ENCODE peak calls at places on chromosomes 3 and 15, in five cellular contexts. Q is cardiac muscle cell, Z is right lobe of liver, P is dorsolateral prefrontal cortex, N is brain microvascular endothelial cell. D is an unnamed sample.

GRCh38 chr15:99076555-99077308 is 28.1 kb upstream of the SYNM start:
- DNase-seq in Q (peak), Z (peak), P (no peak), N (peak), D (peak)

GRCh38 chr3:197520311-197521276 is 35.2 kb downstream of the BDH1 start:
- DNase-seq in Q (peak), Z (peak), P (peak), N (peak), D (no peak)

GRCh38 chr3:14494279-14494972 is 45.7 kb downstream of the GRIP2 start:
- DNase-seq in Q (no peak), Z (no peak), P (no peak), N (no peak), D (no peak)

GRCh38 chr3:27521179-27521871 is 37.1 kb upstream of the SLC4A7 start:
- DNase-seq in Q (peak), Z (no peak), P (no peak), N (peak), D (no peak)

GRCh38 chr3:197792019-197792647 is 1.1 kb downstream of the LRCH3 start:
- DNase-seq in Q (no peak), Z (no peak), P (no peak), N (no peak), D (no peak)

GRCh38 chr3:172305974-172306373 is 142.3 kb downstream of the GHSR start:
- DNase-seq in Q (no peak), Z (no peak), P (no peak), N (no peak), D (no peak)

GRCh38 chr3:54963621-54964020 is 35.8 kb upstream of the LRTM1 start:
- DNase-seq in Q (no peak), Z (no peak), P (no peak), N (no peak), D (no peak)

GRCh38 chr3:56413911-56414310 is 54.4 kb downstream of the ERC2 start:
- DNase-seq in Q (peak), Z (no peak), P (no peak), N (no peak), D (no peak)

GRCh38 chr3:150309557-150309956 is 98.5 kb upstream of the TSC22D2 start:
- DNase-seq in Q (peak), Z (no peak), P (no peak), N (peak), D (no peak)

GRCh38 chr3:32292085-32292796 is 53.8 kb downstream of the CMTM8 start:
- DNase-seq in Q (no peak), Z (no peak), P (no peak), N (no peak), D (no peak)

GRCh38 chr3:64343692-64344440 is 118.6 kb upstream of the PRICKLE2 start:
- DNase-seq in Q (peak), Z (no peak), P (no peak), N (peak), D (no peak)

GRCh38 chr3:158094235-158094916 is 11.8 kb downstream of the SHOX2 start:
- DNase-seq in Q (no peak), Z (peak), P (no peak), N (no peak), D (peak)

GRCh38 chr3:182364723-182365650 is 428.3 kb upstream of the ATP11B start:
- DNase-seq in Q (no peak), Z (no peak), P (peak), N (no peak), D (no peak)

GRCh38 chr15:27670481-27670880 is 428.6 kb downstream of the OCA2 start:
- DNase-seq in Q (no peak), Z (no peak), P (no peak), N (no peak), D (no peak)

GRCh38 chr3:66083096-66083960 is 44.6 kb upstream of the MAGI1 start:
- DNase-seq in Q (no peak), Z (no peak), P (no peak), N (no peak), D (no peak)

GRCh38 chr3:152834354-152835310 is at the start of gene P2RY1:
- DNase-seq in Q (peak), Z (peak), P (peak), N (peak), D (peak)

GRCh38 chr15:76204916-76205460 is 106.3 kb downstream of the ETFA start:
- DNase-seq in Q (no peak), Z (peak), P (no peak), N (no peak), D (peak)

GRCh38 chr15:31222769-31223345 is 103.8 kb upstream of the KLF13 start:
- DNase-seq in Q (no peak), Z (no peak), P (no peak), N (no peak), D (peak)

GRCh38 chr3:15256861-15257341 is 50.9 kb downstream of the CAPN7 start:
- DNase-seq in Q (no peak), Z (no peak), P (no peak), N (no peak), D (no peak)

GRCh38 chr3:178767558-178767957 is 231.3 kb downstream of the KCNMB2 start:
- DNase-seq in Q (no peak), Z (no peak), P (no peak), N (no peak), D (no peak)

GRCh38 chr3:133837487-133838295 is 32.1 kb downstream of the SRPRB start:
- DNase-seq in Q (no peak), Z (peak), P (no peak), N (no peak), D (no peak)

GRCh38 chr15:91022832-91023129 is 387 bp upstream of the VPS33B start:
- DNase-seq in Q (no peak), Z (no peak), P (no peak), N (no peak), D (no peak)

GRCh38 chr3:47422743-47423142 is 41.9 kb downstream of the PTPN23 start:
- DNase-seq in Q (no peak), Z (no peak), P (no peak), N (no peak), D (no peak)

GRCh38 chr3:172846103-172846561 is 95.6 kb downstream of the ECT2 start:
- DNase-seq in Q (no peak), Z (no peak), P (no peak), N (no peak), D (no peak)

GRCh38 chr3:64398431-64398830 is 173.2 kb upstream of the PRICKLE2 start:
- DNase-seq in Q (peak), Z (no peak), P (no peak), N (no peak), D (no peak)

GRCh38 chr3:188788621-188789081 is 383.1 kb upstream of the TPRG1 start:
- DNase-seq in Q (peak), Z (no peak), P (no peak), N (peak), D (no peak)

GRCh38 chr3:52054689-52055511 is 1.5 kb downstream of the DUSP7 start:
- DNase-seq in Q (no peak), Z (no peak), P (no peak), N (no peak), D (no peak)

GRCh38 chr3:194095464-194095863 is 40.5 kb upstream of the HES1 start:
- DNase-seq in Q (no peak), Z (peak), P (no peak), N (no peak), D (peak)

GRCh38 chr3:172869356-172869755 is 118.8 kb downstream of the ECT2 start:
- DNase-seq in Q (peak), Z (no peak), P (no peak), N (no peak), D (no peak)

GRCh38 chr3:52533623-52534280 is at the start of gene NT5DC2:
- DNase-seq in Q (peak), Z (peak), P (no peak), N (peak), D (peak)

GRCh38 chr3:47601310-47601709 is 22.6 kb upstream of the CSPG5 start:
- DNase-seq in Q (no peak), Z (no peak), P (no peak), N (no peak), D (no peak)

GRCh38 chr3:72258366-72258765 is 473.4 kb upstream of the PROK2 start:
- DNase-seq in Q (no peak), Z (no peak), P (no peak), N (no peak), D (no peak)

DNA sequence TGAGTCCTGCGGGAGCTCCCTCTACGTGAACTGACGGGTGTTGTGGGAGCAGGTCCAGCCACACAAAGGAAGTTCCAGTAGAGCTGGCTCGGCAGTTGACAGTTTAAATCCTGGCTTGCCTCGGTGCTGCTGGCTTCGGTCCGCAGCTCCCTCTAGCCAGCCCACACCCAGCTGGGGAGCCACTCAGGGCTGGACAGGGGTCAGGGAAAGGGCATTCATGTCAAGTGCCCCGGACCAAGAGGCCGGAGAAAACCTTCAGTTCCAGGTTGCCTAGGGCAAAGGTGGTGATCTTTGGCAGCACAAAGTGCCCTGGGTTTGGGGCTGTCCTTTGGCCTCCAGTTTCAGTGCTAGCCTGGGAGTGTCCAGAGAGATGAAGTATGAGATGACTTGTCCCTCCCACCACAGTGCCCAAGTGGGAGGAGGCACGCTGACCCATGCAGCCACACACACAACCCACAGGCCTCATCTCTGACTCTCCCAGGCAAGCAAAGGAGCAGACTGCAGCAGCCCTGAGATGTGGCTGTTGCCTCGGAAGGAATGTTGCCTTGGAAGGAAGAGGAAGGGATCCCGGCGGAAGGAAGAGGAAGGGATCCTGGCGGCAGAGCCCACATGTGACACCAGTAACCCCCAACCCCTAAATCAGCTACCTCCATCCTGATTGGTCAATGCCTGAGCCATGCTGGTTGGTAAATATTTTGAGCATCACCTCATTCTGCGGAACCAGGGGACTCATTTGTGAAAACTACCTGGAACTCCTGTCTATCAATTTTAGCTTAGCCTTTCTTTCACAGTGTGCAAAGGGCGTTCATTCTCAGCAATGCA is 13.9 kb upstream of the ANPEP start:
- DNase-seq in Q (peak), Z (peak), P (no peak), N (peak), D (no peak)
- H3K27ac ChIP-seq in Q (peak), Z (peak), P (no peak), N (no peak), D (peak)

DNA sequence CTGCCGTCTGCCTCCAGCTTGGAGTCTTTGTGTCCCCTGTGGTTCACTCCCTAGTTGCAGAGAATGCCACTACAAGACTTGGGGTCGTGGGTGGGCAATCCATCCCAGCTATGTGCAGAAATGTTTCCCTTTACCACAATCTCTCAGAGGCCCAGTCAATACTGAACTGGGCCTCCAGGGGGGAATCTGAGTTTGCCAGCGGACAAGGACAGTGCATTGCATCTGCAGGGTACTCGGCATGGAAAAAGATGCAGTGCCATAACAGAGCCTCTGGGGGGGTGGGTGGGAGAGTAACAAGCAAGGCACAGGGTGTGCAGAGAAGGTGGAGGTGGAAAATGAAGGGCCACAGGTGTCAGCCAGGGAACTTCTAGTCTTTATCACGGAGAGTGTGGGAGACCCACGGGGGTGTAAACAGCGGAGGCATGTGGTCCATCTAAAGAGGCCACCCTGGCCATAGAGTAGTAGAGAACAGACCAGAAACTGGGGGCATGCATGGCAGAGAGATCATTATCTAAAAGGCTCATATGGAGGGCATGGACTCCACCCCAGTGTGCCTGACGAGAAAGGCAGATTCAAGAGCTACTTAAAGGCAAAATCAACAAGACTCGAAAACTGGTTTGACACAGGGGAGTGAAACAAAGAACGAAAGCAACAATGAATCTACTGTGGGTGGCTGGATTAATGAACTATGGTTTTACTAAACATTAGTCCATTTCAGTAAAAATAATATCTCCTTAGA is 182.4 kb downstream of the ANXA2 start:
- DNase-seq in Q (no peak), Z (no peak), P (no peak), N (no peak), D (no peak)
- TF ChIP-seq CTCF in Q (no peak), Z (no peak), P (no peak), N (no peak), D (no peak)

GRCh38 chr15:44490628-44491027 is 46.3 kb upstream of the EIF3J start:
- DNase-seq in Q (no peak), Z (no peak), P (no peak), N (no peak), D (no peak)

GRCh38 chr15:44492040-44492439 is 44.9 kb upstream of the EIF3J start:
- DNase-seq in Q (no peak), Z (no peak), P (no peak), N (no peak), D (no peak)

GRCh38 chr15:44485880-44486279 is 51.1 kb upstream of the EIF3J start:
- DNase-seq in Q (no peak), Z (no peak), P (no peak), N (no peak), D (no peak)

GRCh38 chr15:44492672-44493071 is 44.3 kb upstream of the EIF3J start:
- DNase-seq in Q (no peak), Z (no peak), P (no peak), N (no peak), D (no peak)

DNA sequence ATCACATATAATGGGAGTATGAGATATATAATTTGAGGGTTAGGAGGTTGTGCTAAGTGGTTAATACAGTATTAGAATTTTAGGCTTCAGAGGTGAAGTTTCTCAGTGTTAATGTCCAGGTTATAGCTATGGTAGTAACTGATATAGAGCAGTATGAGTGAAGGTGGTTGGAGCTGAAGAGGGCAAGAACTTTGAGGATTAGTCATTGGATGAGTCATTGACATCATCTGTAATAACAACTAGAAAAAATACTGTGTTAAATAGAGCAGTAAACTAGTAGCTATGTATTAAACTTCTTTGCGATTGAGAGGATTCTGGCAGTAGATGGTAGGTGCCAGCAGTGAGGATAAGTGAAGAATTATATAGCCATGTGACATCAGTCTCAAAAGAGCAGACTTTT is 47.5 kb upstream of the EIF3J start:
- DNase-seq in Q (peak), Z (no peak), P (no peak), N (peak), D (no peak)
- H3K27ac ChIP-seq in Q (no peak), Z (no peak), P (no peak), N (peak), D (no peak)

DNA sequence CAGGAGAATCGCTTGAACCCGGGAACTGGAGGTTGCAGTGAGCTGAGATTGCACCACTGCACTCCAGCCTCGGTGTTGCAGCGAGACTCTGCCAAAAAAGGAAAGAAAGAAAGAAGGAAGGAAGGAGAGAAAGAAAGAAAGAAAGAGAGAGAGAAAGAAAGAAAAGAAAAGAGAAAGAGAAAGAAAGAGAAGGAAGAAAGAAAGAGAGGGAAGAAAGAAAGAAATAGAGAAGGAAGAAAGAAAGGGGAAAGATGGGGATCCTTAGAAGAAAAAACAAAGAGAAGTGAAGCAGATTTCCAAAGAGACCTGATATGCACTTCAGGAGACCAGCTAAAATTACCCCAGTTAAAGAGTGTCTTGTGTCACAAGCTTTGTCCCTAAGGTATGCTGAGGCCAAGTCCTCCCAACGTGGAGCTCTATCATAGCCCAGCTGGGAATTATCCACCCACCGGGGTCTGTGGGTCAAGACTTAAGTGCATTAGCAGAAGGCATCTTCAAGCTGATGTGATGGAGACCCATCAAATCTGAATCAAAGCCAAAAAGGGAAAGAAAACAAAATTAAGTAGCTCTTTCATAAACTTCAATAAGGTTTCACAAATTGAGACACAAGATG is 17.9 kb upstream of the AKAP13 start:
- DNase-seq in Q (no peak), Z (no peak), P (no peak), N (no peak), D (no peak)
- TF ChIP-seq CTCF in Q (no peak), Z (no peak), P (no peak), N (no peak), D (no peak)

DNA sequence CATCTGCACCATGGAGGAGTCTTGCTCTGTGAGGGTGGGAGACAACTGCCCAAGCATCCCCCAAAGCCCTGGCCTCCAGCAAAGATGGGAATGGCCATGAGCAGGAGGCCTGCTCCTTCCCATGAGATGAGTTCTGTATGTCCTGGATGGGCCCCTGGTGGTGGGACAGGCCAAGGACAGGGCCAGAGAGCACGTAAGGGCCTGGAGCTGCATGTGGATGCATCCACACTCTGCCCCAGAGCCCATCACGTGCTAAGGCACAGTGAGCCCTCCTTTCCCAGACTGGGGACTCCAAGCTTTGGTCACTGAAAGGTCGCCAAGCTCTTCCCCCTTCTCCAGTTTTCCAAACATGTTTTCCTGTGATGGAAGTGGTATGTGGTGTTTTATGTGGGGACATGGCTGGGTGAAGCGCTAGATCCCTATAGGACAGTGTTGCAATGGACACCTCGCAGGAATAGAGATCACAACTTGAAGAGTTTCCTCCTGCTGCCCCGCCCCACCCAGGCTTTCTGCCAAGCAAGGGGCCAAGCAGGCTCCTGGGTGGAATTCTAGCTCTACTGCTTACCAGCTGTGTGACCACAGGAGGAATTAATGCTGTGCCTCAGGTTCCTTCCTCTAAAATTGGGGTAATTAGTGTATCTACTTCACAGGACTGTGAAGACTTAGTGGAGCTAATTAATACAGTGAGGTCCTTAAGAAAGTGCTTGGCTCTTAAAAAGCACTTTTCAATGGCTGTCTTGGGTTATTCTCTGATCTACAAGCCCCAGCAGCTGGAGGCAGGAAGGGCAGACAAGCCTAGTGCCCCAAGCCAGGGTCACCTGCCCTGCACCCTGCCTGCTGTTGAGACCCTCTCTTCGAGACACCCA is 106.4 kb upstream of the RPL32 start:
- DNase-seq in Q (peak), Z (no peak), P (no peak), N (peak), D (no peak)
- H3K27ac ChIP-seq in Q (no peak), Z (no peak), P (peak), N (no peak), D (no peak)

D was measured in pancreas.